ENCODE peak calls at places on chromosome 2, in six cellular contexts. G is transverse colon, I is ovary, H is K562, Z is HepG2, Q is sigmoid colon. K is an unnamed sample.

GRCh38 chr2:127634066-127634617 is 11.8 kb upstream of the GPR17 start:
- DNase-seq in G (no peak), I (no peak), H (no peak), Z (no peak), Q (peak; percentile 83), K (peak; percentile 67)

GRCh38 chr2:150143087-150143536 is 344.4 kb downstream of the RND3 start:
- DNase-seq in G (no peak), I (no peak), H (no peak), Z (no peak), Q (no peak), K (no peak)

GRCh38 chr2:238121511-238122286 is 16.8 kb upstream of the KLHL30 start:
- DNase-seq in G (no peak), I (no peak), H (no peak), Z (no peak), Q (no peak), K (no peak)

GRCh38 chr2:133287709-133288108 is 280.6 kb downstream of the NCKAP5 start:
- DNase-seq in G (no peak), I (no peak), H (no peak), Z (no peak), Q (no peak), K (no peak)

GRCh38 chr2:240603846-240604245 is 17.3 kb downstream of the CAPN10 start:
- DNase-seq in G (peak; percentile 9), I (no peak), H (no peak), Z (no peak), Q (peak; percentile 54), K (peak; percentile 76)

GRCh38 chr2:46837112-46837454 is 78.5 kb downstream of the MCFD2 start:
- DNase-seq in G (no peak), I (no peak), H (no peak), Z (no peak), Q (no peak), K (no peak)

GRCh38 chr2:218193716-218194115 is 23.3 kb upstream of the ARPC2 start:
- DNase-seq in G (no peak), I (no peak), H (no peak), Z (no peak), Q (no peak), K (no peak)

GRCh38 chr2:163471947-163472346 is 263.9 kb downstream of the FIGN start:
- DNase-seq in G (no peak), I (no peak), H (no peak), Z (peak; percentile 3), Q (no peak), K (no peak)

GRCh38 chr2:236748801-236749200 is 179.2 kb downstream of the ACKR3 start:
- DNase-seq in G (no peak), I (no peak), H (no peak), Z (no peak), Q (no peak), K (peak; percentile 58)

GRCh38 chr2:169108098-169108884 is 38.9 kb downstream of the DHRS9 start:
- DNase-seq in G (no peak), I (no peak), H (no peak), Z (no peak), Q (no peak), K (no peak)

GRCh38 chr2:96163768-96164429 is 18.7 kb upstream of the DUSP2 start:
- DNase-seq in G (peak; percentile 55), I (no peak), H (no peak), Z (no peak), Q (peak; percentile 40), K (peak; percentile 84)

GRCh38 chr2:162261032-162261945 is 18.0 kb upstream of the FAP start:
- DNase-seq in G (peak; percentile 23), I (no peak), H (no peak), Z (no peak), Q (peak; percentile 76), K (peak; percentile 84)

GRCh38 chr2:45583989-45584388 is 27.1 kb downstream of the SRBD1 start:
- DNase-seq in G (no peak), I (no peak), H (no peak), Z (no peak), Q (no peak), K (no peak)

GRCh38 chr2:196479350-196479749 is 160.2 kb upstream of the CCDC150 start:
- DNase-seq in G (no peak), I (no peak), H (no peak), Z (no peak), Q (no peak), K (no peak)

GRCh38 chr2:64946737-64947090 is 42.5 kb upstream of the SLC1A4 start:
- DNase-seq in G (no peak), I (no peak), H (no peak), Z (no peak), Q (no peak), K (no peak)

GRCh38 chr2:86788881-86789686 is 1.6 kb downstream of the CD8A start:
- DNase-seq in G (no peak), I (no peak), H (no peak), Z (no peak), Q (no peak), K (peak; percentile 86)

GRCh38 chr2:234978466-234979203 is 26.8 kb downstream of the SH3BP4 start:
- DNase-seq in G (peak; percentile 54), I (no peak), H (no peak), Z (peak; percentile 75), Q (no peak), K (peak; percentile 57)

GRCh38 chr2:1231664-1232063 is 181.6 kb upstream of the TPO start:
- DNase-seq in G (no peak), I (no peak), H (no peak), Z (peak; percentile 9), Q (no peak), K (no peak)

GRCh38 chr2:111904726-111905476 is 6.5 kb downstream of the MERTK start:
- DNase-seq in G (no peak), I (no peak), H (peak; percentile 36), Z (no peak), Q (no peak), K (peak; percentile 40)

GRCh38 chr2:148817210-148817708 is 57.8 kb upstream of the KIF5C start:
- DNase-seq in G (no peak), I (no peak), H (no peak), Z (no peak), Q (no peak), K (no peak)

GRCh38 chr2:128737546-128737826 is 418.8 kb upstream of the HS6ST1 start:
- DNase-seq in G (no peak), I (no peak), H (no peak), Z (no peak), Q (no peak), K (no peak)

GRCh38 chr2:120577896-120578295 is 157.8 kb upstream of the GLI2 start:
- DNase-seq in G (no peak), I (no peak), H (no peak), Z (no peak), Q (no peak), K (no peak)

GRCh38 chr2:120578576-120579352 is 156.9 kb upstream of the GLI2 start:
- DNase-seq in G (no peak), I (no peak), H (no peak), Z (no peak), Q (no peak), K (no peak)

GRCh38 chr2:120580709-120581108 is 155.0 kb upstream of the GLI2 start:
- DNase-seq in G (no peak), I (no peak), H (no peak), Z (no peak), Q (no peak), K (no peak)

GRCh38 chr2:120576509-120577474 is 158.9 kb upstream of the GLI2 start:
- DNase-seq in G (peak; percentile 37), I (no peak), H (no peak), Z (no peak), Q (peak; percentile 75), K (peak; percentile 87)

GRCh38 chr2:120579916-120580685 is 155.6 kb upstream of the GLI2 start:
- DNase-seq in G (no peak), I (no peak), H (no peak), Z (no peak), Q (no peak), K (no peak)
- TF ChIP-seq EP300 in G (no peak), I (no peak), H (no peak), Z (no peak), Q (no peak), K (no peak)

DNA sequence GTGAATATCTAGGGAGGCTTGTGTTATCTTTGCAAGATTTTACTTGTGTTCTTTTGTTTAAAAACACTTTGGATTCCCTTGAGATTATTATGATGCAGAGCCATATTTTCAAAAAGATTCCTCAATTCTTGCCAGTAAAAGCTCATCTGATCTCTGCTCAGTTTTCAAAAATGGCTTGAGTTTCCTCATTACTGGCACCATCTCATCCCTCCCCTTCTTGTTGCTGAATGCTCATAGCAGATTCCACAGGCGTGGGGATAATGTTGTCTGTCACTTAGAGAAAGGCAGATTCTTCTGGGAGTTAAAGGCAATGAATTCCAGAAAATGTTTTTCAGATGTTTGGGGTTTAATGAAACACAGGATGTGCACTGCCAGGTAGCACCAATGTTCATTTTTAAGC is 170.4 kb upstream of the TANK start:
- DNase-seq in G (no peak), I (no peak), H (no peak), Z (no peak), Q (no peak), K (no peak)
- TF ChIP-seq CTCF in G (no peak), I (no peak), H (no peak), Z (no peak), Q (no peak), K (no peak)

DNA sequence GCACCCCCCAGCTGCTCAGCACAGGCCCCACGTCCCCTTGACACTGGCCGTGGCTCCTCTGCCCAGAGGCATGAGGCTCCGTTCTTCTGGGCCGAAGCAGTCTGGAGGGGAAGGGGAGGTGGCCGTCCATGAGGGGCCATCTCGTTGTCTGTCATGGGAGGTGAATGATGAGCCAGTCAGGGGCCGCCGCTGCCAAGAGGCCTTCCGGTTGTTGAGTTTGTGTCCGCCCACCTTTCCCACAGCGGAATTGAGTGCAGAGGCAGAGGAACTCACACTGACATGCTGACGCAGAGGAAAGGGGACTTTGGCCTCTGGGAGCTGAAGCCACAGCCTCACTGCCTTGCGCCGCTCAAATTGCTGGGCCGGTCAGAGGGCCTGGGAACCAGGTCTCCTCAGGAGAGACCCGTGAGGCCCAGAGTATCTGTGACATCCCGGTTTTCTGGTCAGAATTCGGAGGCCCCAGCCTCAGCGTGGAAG is 268.4 kb downstream of the ATAD2B start:
- DNase-seq in G (no peak), I (no peak), H (no peak), Z (peak; percentile 91), Q (no peak), K (no peak)
- TF ChIP-seq POLR2A in G (no peak), I (no peak), H (no peak), Z (peak; percentile 49), Q (no peak), K (no peak)

GRCh38 chr2:23545391-23545790 is 160.4 kb downstream of the KLHL29 start:
- DNase-seq in G (no peak), I (no peak), H (no peak), Z (no peak), Q (no peak), K (no peak)

GRCh38 chr2:23547725-23548124 is 162.7 kb downstream of the KLHL29 start:
- DNase-seq in G (no peak), I (no peak), H (no peak), Z (no peak), Q (no peak), K (no peak)

GRCh38 chr2:23546913-23547312 is 161.9 kb downstream of the KLHL29 start:
- DNase-seq in G (no peak), I (no peak), H (no peak), Z (no peak), Q (no peak), K (no peak)

GRCh38 chr2:23544589-23545295 is 159.8 kb downstream of the KLHL29 start:
- DNase-seq in G (no peak), I (no peak), H (no peak), Z (no peak), Q (no peak), K (no peak)

DNA sequence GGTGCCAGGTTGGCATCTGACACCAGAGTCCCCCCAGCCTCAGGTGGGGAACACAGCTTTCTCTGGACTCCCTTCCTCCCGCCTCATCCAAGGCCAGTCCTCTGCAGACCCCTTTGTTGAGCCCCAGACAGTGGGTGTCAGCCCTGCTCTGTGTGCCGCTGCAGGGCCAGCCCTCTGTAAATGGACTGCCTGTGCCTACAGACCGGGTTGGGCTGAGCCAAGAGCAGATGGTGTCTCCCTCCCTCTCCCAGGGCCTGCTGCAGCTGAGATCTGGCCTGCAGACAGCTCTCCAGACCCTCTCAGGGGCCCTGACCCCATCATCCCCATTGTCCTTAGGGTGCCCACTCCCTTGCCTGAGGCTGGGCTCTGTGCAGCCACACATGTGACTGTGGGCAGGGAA is 160.8 kb downstream of the KLHL29 start:
- DNase-seq in G (no peak), I (no peak), H (no peak), Z (no peak), Q (no peak), K (no peak)
- TF ChIP-seq EP300 in G (no peak), I (no peak), H (no peak), Z (no peak), Q (no peak), K (no peak)

K was measured in upper lobe of left lung.